ENCODE peak calls at places on chromosomes 6 and 20, in nine cellular contexts. Y, P, S, Q, O, D, V, J and G are unnamed samples.

GRCh38 chr6:108755257-108756240 is 92.7 kb upstream of the ARMC2 start:
- DNase-seq in Y (no peak), P (peak; percentile 16), S (peak; percentile 69), Q (no peak), O (no peak), D (peak; percentile 32), V (no peak), J (no peak), G (peak; percentile 29)

GRCh38 chr6:42276008-42276890 is 58.6 kb upstream of the MRPS10 start:
- DNase-seq in Y (peak; percentile 72), P (no peak), S (no peak), Q (peak; percentile 62), O (no peak), D (peak; percentile 73), V (no peak), J (no peak), G (no peak)

GRCh38 chr6:116278853-116279231 is 888 bp downstream of the TSPYL1 start:
- DNase-seq in Y (peak; percentile 79), P (peak; percentile 52), S (no peak), Q (peak; percentile 71), O (peak; percentile 68), D (peak; percentile 67), V (no peak), J (peak; percentile 76), G (no peak)

GRCh38 chr6:41732601-41733348 is 2.6 kb downstream of the TFEB start:
- DNase-seq in Y (peak; percentile 77), P (no peak), S (no peak), Q (no peak), O (peak; percentile 14), D (no peak), V (no peak), J (no peak), G (peak; percentile 65)

GRCh38 chr6:125749864-125750691 is 646 bp downstream of the HEY2 start:
- DNase-seq in Y (peak; percentile 63), P (peak; percentile 20), S (no peak), Q (no peak), O (peak; percentile 40), D (no peak), V (peak; percentile 53), J (no peak), G (peak; percentile 77)

GRCh38 chr6:119317007-119317406 is 32.6 kb downstream of the MAN1A1 start:
- DNase-seq in Y (no peak), P (no peak), S (no peak), Q (no peak), O (no peak), D (no peak), V (no peak), J (no peak), G (no peak)

GRCh38 chr6:25623065-25623464 is 28.9 kb upstream of the SCGN start:
- DNase-seq in Y (no peak), P (no peak), S (no peak), Q (no peak), O (no peak), D (no peak), V (no peak), J (no peak), G (no peak)

GRCh38 chr6:133983099-133983939 is 30.3 kb downstream of the TBPL1 start:
- DNase-seq in Y (no peak), P (no peak), S (no peak), Q (no peak), O (no peak), D (peak; percentile 90), V (peak; percentile 30), J (peak; percentile 42), G (peak; percentile 57)

GRCh38 chr20:39638671-39639070 is 676.5 kb downstream of the DHX35 start:
- DNase-seq in Y (no peak), P (no peak), S (no peak), Q (no peak), O (no peak), D (no peak), V (no peak), J (no peak), G (no peak)

GRCh38 chr6:169724554-169725269 is 412 bp upstream of the PHF10 start:
- DNase-seq in Y (peak; percentile 71), P (peak; percentile 60), S (peak; percentile 70), Q (peak; percentile 51), O (peak; percentile 56), D (no peak), V (no peak), J (peak; percentile 43), G (peak; percentile 94)

GRCh38 chr6:146598785-146599405 is at the start of gene ADGB:
- DNase-seq in Y (peak; percentile 78), P (peak; percentile 83), S (peak; percentile 65), Q (peak; percentile 49), O (peak; percentile 25), D (peak; percentile 75), V (peak; percentile 89), J (peak; percentile 27), G (peak; percentile 94)

GRCh38 chr20:57264151-57264792 is 2.2 kb downstream of the BMP7 start:
- DNase-seq in Y (no peak), P (no peak), S (no peak), Q (no peak), O (peak; percentile 49), D (no peak), V (peak; percentile 57), J (no peak), G (peak; percentile 86)

GRCh38 chr20:34165246-34165645 is 53.2 kb upstream of the EIF2S2 start:
- DNase-seq in Y (no peak), P (no peak), S (no peak), Q (no peak), O (no peak), D (no peak), V (no peak), J (no peak), G (no peak)

GRCh38 chr20:432677-433299 is 24.7 kb downstream of the RBCK1 start:
- DNase-seq in Y (no peak), P (no peak), S (peak; percentile 52), Q (no peak), O (no peak), D (no peak), V (no peak), J (no peak), G (no peak)

GRCh38 chr20:17808357-17808756 is 108.6 kb downstream of the BANF2 start:
- DNase-seq in Y (peak; percentile 62), P (peak; percentile 52), S (peak; percentile 72), Q (peak; percentile 66), O (peak; percentile 48), D (peak; percentile 72), V (no peak), J (peak; percentile 53), G (no peak)

GRCh38 chr6:119132211-119133004 is 53.9 kb upstream of the FAM184A start:
- DNase-seq in Y (no peak), P (no peak), S (no peak), Q (no peak), O (no peak), D (peak; percentile 37), V (no peak), J (no peak), G (no peak)

GRCh38 chr20:13113731-13114130 is 105.0 kb downstream of the SPTLC3 start:
- DNase-seq in Y (no peak), P (no peak), S (no peak), Q (no peak), O (no peak), D (no peak), V (no peak), J (no peak), G (no peak)

GRCh38 chr20:37303637-37304036 is 14.2 kb downstream of the MANBAL start:
- DNase-seq in Y (no peak), P (peak; percentile 71), S (no peak), Q (no peak), O (no peak), D (no peak), V (no peak), J (no peak), G (no peak)
- H3K4me1 ChIP-seq in Y (peaks cover 4% of the 10 kb centered on the region), P (peaks cover 5% of the 10 kb centered on the region), S (peaks cover 8% of the 10 kb centered on the region), Q (no peaks in the 10 kb centered on the region), O (peaks cover 5% of the 10 kb centered on the region), D (peaks cover 18% of the 10 kb centered on the region), V (peaks cover 24% of the 10 kb centered on the region), J (no peaks in the 10 kb centered on the region), G (no peaks in the 10 kb centered on the region)

DNA sequence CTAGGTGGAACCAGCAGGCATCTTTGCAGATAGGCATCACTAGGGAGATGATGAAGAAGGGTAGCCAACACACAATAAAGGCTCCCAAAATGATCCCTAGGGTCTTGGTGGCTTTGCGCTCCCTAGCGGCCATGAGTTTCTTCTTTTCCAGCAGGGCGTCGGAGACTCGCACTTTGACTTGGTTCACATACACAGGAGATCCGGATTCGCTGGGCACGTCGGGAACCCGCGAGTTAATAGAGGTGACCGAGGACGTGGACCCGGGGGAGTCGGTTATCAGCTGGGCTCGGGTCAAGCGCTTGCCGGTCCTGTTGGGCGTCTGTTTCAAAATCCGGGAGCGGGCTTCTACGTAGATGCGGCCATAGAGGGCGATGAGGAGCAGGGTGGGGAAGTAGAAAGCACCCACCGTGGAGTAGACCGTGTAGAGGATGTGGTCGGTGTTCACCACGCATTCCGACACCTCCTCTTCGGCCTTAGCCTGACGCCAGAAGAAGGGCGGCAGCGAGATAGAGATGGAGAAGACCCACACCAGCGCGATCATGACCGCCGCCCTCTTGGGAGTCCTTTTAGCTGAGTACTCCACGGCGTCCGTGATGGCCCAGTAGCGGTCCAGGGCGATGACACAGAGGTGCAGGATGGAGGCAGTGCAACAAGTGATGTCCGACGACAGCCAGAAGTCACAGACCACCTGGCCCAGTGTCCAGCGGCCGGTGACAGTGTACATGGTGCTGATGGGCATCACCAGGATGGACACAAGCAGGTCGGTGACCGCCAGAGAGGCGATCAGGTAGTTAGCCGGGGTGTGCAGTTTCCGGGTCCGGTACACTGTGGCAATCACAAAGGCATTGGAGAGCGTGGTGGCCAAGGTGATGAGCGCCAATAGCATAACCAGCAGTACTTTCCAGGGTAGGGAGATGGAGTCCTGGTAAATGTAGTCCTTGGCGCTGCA is 658 bp downstream of the HTR1B start:
- DNase-seq in Y (no peak), P (peak; percentile 17), S (peak; percentile 73), Q (no peak), O (no peak), D (peak; percentile 57), V (peak; percentile 58), J (no peak), G (peak; percentile 87)
- TF ChIP-seq CTCF in Y (no peak), P (no peak), S (peak; percentile 31), Q (no peak), O (no peak), D (peak; percentile 64), V (peak; percentile 73), J (no peak), G (peak; percentile 82)

GRCh38 chr6:10389739-10390494 is 25.0 kb downstream of the TFAP2A start:
- DNase-seq in Y (no peak), P (no peak), S (no peak), Q (no peak), O (no peak), D (no peak), V (peak; percentile 73), J (no peak), G (peak; percentile 73)
- H3K27me3 ChIP-seq in Y (peaks cover 98% of the 10 kb centered on the region), P (peaks cover 84% of the 10 kb centered on the region), S (peaks cover 34% of the 10 kb centered on the region), Q (peaks cover 88% of the 10 kb centered on the region), O (peaks cover 57% of the 10 kb centered on the region), D (peaks cover 100% of the 10 kb centered on the region), V (peaks cover 100% of the 10 kb centered on the region), J (peaks cover 97% of the 10 kb centered on the region), G (peaks cover 100% of the 10 kb centered on the region)

GRCh38 chr6:33592595-33593413 is 12.7 kb upstream of the BAK1 start:
- DNase-seq in Y (no peak), P (peak; percentile 79), S (no peak), Q (no peak), O (peak; percentile 97), D (no peak), V (peak; percentile 68), J (no peak), G (peak; percentile 90)
- H3K4me1 ChIP-seq in Y (peaks cover 28% of the 10 kb centered on the region), P (peaks cover 15% of the 10 kb centered on the region), S (no peaks in the 10 kb centered on the region), Q (peaks cover 4% of the 10 kb centered on the region), O (peaks cover 29% of the 10 kb centered on the region), D (peaks cover 10% of the 10 kb centered on the region), V (peaks cover 7% of the 10 kb centered on the region), J (peaks cover 21% of the 10 kb centered on the region), G (peaks cover 12% of the 10 kb centered on the region)